ENCODE peak calls at places on chromosomes 12 and 14, in seven cellular contexts. J is GM12878, N is SK-N-SH, L is transverse colon, P is GM23338, T is stomach, Q is endothelial cell of umbilical vein. K is an unnamed sample.

GRCh38 chr12:92419201-92419600 is 273.6 kb upstream of the BTG1 start:
- DNase-seq in Q (no peak), J (no peak), T (no peak), N (no peak), L (no peak), P (no peak), K (no peak)

GRCh38 chr14:22333408-22334274 is 255.4 kb downstream of the DAD1 start:
- DNase-seq in Q (peak; percentile 52), T (peak; percentile 30), J (no peak), N (no peak), P (peak; percentile 34), L (peak; percentile 15), K (no peak)

GRCh38 chr14:44833376-44833775 is 128.4 kb downstream of the KLHL28 start:
- DNase-seq in N (no peak), Q (no peak), P (no peak), J (no peak), L (no peak), T (no peak), K (no peak)

GRCh38 chr14:85531594-85532391 is 1.8 kb downstream of the FLRT2 start:
- DNase-seq in J (no peak), Q (peak; percentile 92), N (peak; percentile 21), T (peak; percentile 26), L (no peak), P (peak; percentile 84), K (peak; percentile 79)

GRCh38 chr14:95549656-95550585 is 15.1 kb downstream of the GLRX5 start:
- DNase-seq in N (no peak), Q (no peak), P (no peak), J (no peak), T (peak; percentile 45), L (peak; percentile 35), K (no peak)

GRCh38 chr12:67419810-67420209 is 150.7 kb downstream of the CAND1 start:
- DNase-seq in T (no peak), Q (no peak), N (no peak), J (no peak), L (no peak), P (peak; percentile 64), K (no peak)

GRCh38 chr12:110737532-110737931 is 5.2 kb downstream of the PPP1CC start:
- DNase-seq in T (no peak), J (no peak), Q (no peak), P (no peak), L (no peak), N (no peak), K (no peak)

GRCh38 chr12:43069768-43070221 is 480.2 kb upstream of the PRICKLE1 start:
- DNase-seq in T (no peak), P (no peak), J (peak; percentile 3), N (no peak), Q (no peak), L (no peak), K (no peak)

GRCh38 chr12:72511906-72512305 is 239.7 kb downstream of the TRHDE start:
- DNase-seq in L (no peak), T (no peak), N (no peak), Q (no peak), P (no peak), J (no peak), K (no peak)

DNA sequence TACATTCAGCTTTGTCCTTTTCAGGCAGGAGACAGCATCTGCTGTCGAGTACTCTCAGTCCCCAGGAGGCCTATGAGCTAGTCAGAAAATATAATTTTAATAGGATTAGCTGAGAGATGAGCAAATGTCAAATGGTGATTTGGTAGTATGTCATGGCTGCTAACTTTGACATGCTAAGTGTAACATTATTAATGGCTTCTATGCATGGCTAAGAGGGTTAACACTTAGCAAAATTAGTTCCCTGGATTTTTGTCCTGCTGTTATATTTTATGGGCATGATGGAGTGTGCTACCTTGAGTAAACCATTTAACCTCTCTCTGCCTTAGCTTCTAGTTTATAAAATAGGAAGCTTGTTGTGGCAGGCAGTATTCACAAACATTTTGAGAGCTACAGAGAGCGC is 2.9 kb upstream of the PCNX1 start:
- DNase-seq in Q (no peak), T (no peak), L (no peak), J (no peak), N (no peak), P (no peak), K (no peak)
- H3K4me3 ChIP-seq in Q (no peak overlapping the region), T (no peak overlapping the region), L (no peak overlapping the region), J (no peak overlapping the region), N (no peak overlapping the region), P (no peak overlapping the region), K (no peak overlapping the region)

GRCh38 chr12:11656550-11656949 is 7.1 kb downstream of the ETV6 start:
- DNase-seq in J (no peak), P (no peak), Q (no peak), T (no peak), N (no peak), L (no peak), K (no peak)
- TF ChIP-seq POLR2AphosphoS5 in J (no peak), P (no peak), Q (no peak), T (no peak), N (no peak), L (no peak), K (no peak)

DNA sequence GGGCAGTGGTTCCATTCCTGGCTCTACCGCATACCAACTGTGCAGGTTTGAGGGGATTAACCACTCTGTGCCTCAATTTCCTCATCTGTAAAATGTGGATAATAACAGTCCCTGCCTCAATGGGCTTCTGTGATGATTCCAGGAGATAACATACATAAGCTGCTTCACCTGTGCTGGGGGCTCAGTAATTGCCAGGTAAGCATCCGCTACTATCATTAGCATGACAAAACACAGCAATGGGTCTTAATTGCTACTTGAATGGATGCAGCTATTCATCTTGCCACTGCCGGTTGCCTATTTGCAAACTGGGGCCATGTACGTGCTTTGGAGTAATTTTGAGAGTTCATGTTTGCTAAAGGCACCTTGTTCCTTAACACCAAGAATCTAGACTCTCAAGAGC is 132.6 kb downstream of the TMEM132D start:
- DNase-seq in N (no peak), J (no peak), T (no peak), Q (no peak), L (no peak), P (peak; percentile 65), K (no peak)
- H3K4me3 ChIP-seq in N (no peak overlapping the region), J (no peak overlapping the region), T (no peak overlapping the region), Q (no peak overlapping the region), L (no peak overlapping the region), P (peak overlapping the region; percentile 8), K (no peak overlapping the region)

GRCh38 chr12:74446466-74446865 is 91.2 kb upstream of the ATXN7L3B start:
- DNase-seq in N (no peak), Q (no peak), J (no peak), L (no peak), T (no peak), P (no peak), K (no peak)
- TF ChIP-seq POLR2AphosphoS5 in N (no peak), Q (no peak), J (no peak), L (no peak), T (no peak), P (no peak), K (no peak)

DNA sequence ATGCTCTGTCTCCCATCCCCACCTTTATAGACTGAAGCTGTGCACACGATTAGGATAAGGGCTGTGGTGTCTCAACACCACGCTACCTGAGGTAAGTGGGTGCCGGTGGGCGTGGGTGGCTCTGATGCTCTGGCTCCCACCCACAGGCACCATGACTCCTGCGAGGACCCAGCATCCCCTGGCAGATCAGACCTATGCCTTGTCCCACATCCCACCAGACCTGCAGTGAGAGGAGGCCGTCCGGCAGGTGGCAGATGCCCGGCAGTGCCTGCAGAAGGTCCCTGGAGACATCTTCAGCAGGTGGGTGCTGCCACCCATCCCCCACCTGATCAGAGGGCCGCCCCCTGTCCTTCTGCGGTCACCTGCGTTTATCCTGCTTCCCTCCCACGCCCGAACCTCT is 104.4 kb upstream of the PRB2 start:
- DNase-seq in L (no peak), J (no peak), N (no peak), Q (no peak), T (no peak), P (no peak), K (no peak)
- H3K4me3 ChIP-seq in L (no peak overlapping the region), J (no peak overlapping the region), N (no peak overlapping the region), Q (no peak overlapping the region), T (no peak overlapping the region), P (peak overlapping the region; percentile 65), K (no peak overlapping the region)

GRCh38 chr14:65750906-65751305 is 338.4 kb downstream of the FUT8 start:
- DNase-seq in N (no peak), P (no peak), T (no peak), L (no peak), J (no peak), Q (no peak), K (no peak)
- TF ChIP-seq POLR2AphosphoS5 in N (no peak), P (no peak), T (no peak), L (no peak), J (no peak), Q (no peak), K (no peak)

K was measured in spleen.